ENCODE peak calls at places on chromosomes 1 and 21, in nine cellular contexts. D, O, M, L, T, S, N, X and Q are unnamed samples.
A peak's percentile ranks its signal among the peaks of the same experiment; 100 is the strongest.

GRCh38 chr21:38937286-38937790 is 131.6 kb downstream of the ETS2 start:
- DNase-seq in D (no peak), O (no peak), M (no peak), L (no peak), T (no peak), S (no peak), N (no peak), X (peak; percentile 46), Q (no peak)

GRCh38 chr1:182111496-182111895 is 50.0 kb upstream of the ZNF648 start:
- DNase-seq in D (no peak), O (no peak), M (no peak), L (no peak), T (no peak), S (no peak), N (no peak), X (no peak), Q (no peak)

GRCh38 chr1:206582537-206583460 is 29.5 kb downstream of the EIF2D start:
- DNase-seq in D (no peak), O (no peak), M (no peak), L (no peak), T (no peak), S (no peak), N (no peak), X (no peak), Q (no peak)

GRCh38 chr1:185325413-185325812 is 8.4 kb upstream of the IVNS1ABP start:
- DNase-seq in D (no peak), O (no peak), M (no peak), L (no peak), T (no peak), S (no peak), N (no peak), X (no peak), Q (no peak)

GRCh38 chr1:37315236-37315870 is 159.0 kb upstream of the ZC3H12A start:
- DNase-seq in D (no peak), O (no peak), M (no peak), L (no peak), T (no peak), S (no peak), N (no peak), X (no peak), Q (no peak)

GRCh38 chr1:23436520-23437354 is 12.2 kb upstream of the TCEA3 start:
- DNase-seq in D (no peak), O (no peak), M (no peak), L (no peak), T (peak; percentile 66), S (no peak), N (no peak), X (no peak), Q (no peak)

GRCh38 chr1:32195531-32195930 is 4.9 kb upstream of the CCDC28B start:
- DNase-seq in D (no peak), O (no peak), M (no peak), L (no peak), T (peak; percentile 47), S (no peak), N (no peak), X (no peak), Q (no peak)

GRCh38 chr21:38916214-38916964 is 110.7 kb downstream of the ETS2 start:
- DNase-seq in D (no peak), O (no peak), M (no peak), L (no peak), T (no peak), S (no peak), N (no peak), X (no peak), Q (no peak)

GRCh38 chr1:32702599-32703478 is at the start of gene SYNC:
- DNase-seq in D (no peak), O (peak; percentile 77), M (no peak), L (no peak), T (peak; percentile 82), S (no peak), N (no peak), X (peak; percentile 56), Q (peak; percentile 60)

GRCh38 chr1:31714442-31715096 is 10.8 kb upstream of the COL16A1 start:
- DNase-seq in D (no peak), O (peak; percentile 73), M (peak; percentile 88), L (no peak), T (peak; percentile 92), S (no peak), N (no peak), X (peak; percentile 63), Q (peak; percentile 61)

GRCh38 chr1:204417231-204417997 is 5.8 kb upstream of the PPP1R15B start:
- DNase-seq in D (no peak), O (peak; percentile 25), M (no peak), L (no peak), T (peak; percentile 85), S (no peak), N (no peak), X (peak; percentile 98), Q (no peak)

GRCh38 chr1:7972285-7972684 is 10.8 kb downstream of the PARK7 start:
- DNase-seq in D (no peak), O (no peak), M (no peak), L (no peak), T (no peak), S (no peak), N (no peak), X (no peak), Q (no peak)

GRCh38 chr1:236870721-236871120 is 75.6 kb downstream of the MTR start:
- DNase-seq in D (no peak), O (no peak), M (no peak), L (no peak), T (no peak), S (no peak), N (no peak), X (no peak), Q (no peak)

GRCh38 chr1:8464987-8465386 is 147.1 kb downstream of the SLC45A1 start:
- DNase-seq in D (no peak), O (no peak), M (no peak), L (no peak), T (no peak), S (no peak), N (no peak), X (peak; percentile 78), Q (no peak)

GRCh38 chr1:185672719-185673360 is 61.4 kb upstream of the HMCN1 start:
- DNase-seq in D (no peak), O (no peak), M (no peak), L (no peak), T (no peak), S (no peak), N (no peak), X (no peak), Q (no peak)

GRCh38 chr1:179591592-179592580 is at the start of gene TDRD5:
- DNase-seq in D (no peak), O (no peak), M (peak; percentile 77), L (no peak), T (peak; percentile 79), S (no peak), N (no peak), X (no peak), Q (peak; percentile 23)

GRCh38 chr21:15164678-15165303 is 100.0 kb upstream of the NRIP1 start:
- DNase-seq in D (no peak), O (no peak), M (no peak), L (no peak), T (no peak), S (no peak), N (no peak), X (peak; percentile 21), Q (no peak)

GRCh38 chr21:22352088-22352487 is 1353.9 kb downstream of the NCAM2 start:
- DNase-seq in D (no peak), O (no peak), M (no peak), L (no peak), T (no peak), S (no peak), N (no peak), X (no peak), Q (peak; percentile 76)

GRCh38 chr1:235996048-235996785 is 68.7 kb downstream of the NID1 start:
- DNase-seq in D (no peak), O (no peak), M (no peak), L (no peak), T (no peak), S (no peak), N (no peak), X (no peak), Q (peak; percentile 28)

GRCh38 chr1:209926045-209926444 is 12.0 kb upstream of the SYT14 start:
- DNase-seq in D (no peak), O (no peak), M (peak; percentile 73), L (no peak), T (no peak), S (no peak), N (no peak), X (peak; percentile 86), Q (peak; percentile 9)

GRCh38 chr1:40592107-40592773 is 60.8 kb downstream of the ZNF684 start:
- DNase-seq in D (no peak), O (no peak), M (peak; percentile 54), L (peak; percentile 17), T (no peak), S (no peak), N (no peak), X (peak; percentile 70), Q (no peak)

GRCh38 chr1:101371259-101371658 is 134.4 kb downstream of the S1PR1 start:
- DNase-seq in D (no peak), O (no peak), M (no peak), L (no peak), T (no peak), S (no peak), N (no peak), X (peak; percentile 73), Q (no peak)

GRCh38 chr1:224727851-224728250 is 111.7 kb downstream of the CNIH3 start:
- DNase-seq in D (no peak), O (no peak), M (no peak), L (no peak), T (no peak), S (no peak), N (no peak), X (no peak), Q (no peak)

GRCh38 chr1:31497601-31498000 is 78.7 kb upstream of the TINAGL1 start:
- DNase-seq in D (no peak), O (no peak), M (no peak), L (no peak), T (no peak), S (no peak), N (no peak), X (peak; percentile 59), Q (no peak)